ENCODE peak calls at places on chromosomes 13 and 19, in six cellular contexts. H, M, I, O, G and K are unnamed samples.

GRCh38 chr13:113791226-113791625 is 32.2 kb downstream of the TMEM255B start:
- DNase-seq in M (no peak), G (no peak), H (no peak), O (no peak), I (no peak), K (no peak)

GRCh38 chr19:14300281-14300680 is 81.0 kb upstream of the ADGRE5 start:
- DNase-seq in H (no peak), I (no peak), G (no peak), O (no peak), M (peak), K (no peak)

GRCh38 chr19:39679056-39679790 is 23.5 kb downstream of the LGALS16 start:
- DNase-seq in O (no peak), H (no peak), M (no peak), G (no peak), I (no peak), K (no peak)

GRCh38 chr13:110649551-110649950 is 34.2 kb downstream of the NAXD start:
- DNase-seq in M (no peak), I (peak), O (no peak), G (no peak), H (no peak), K (no peak)

GRCh38 chr19:18203863-18204393 is at the start of gene RAB3A:
- DNase-seq in G (peak), M (peak), H (peak), O (peak), I (peak), K (peak)

GRCh38 chr19:44141191-44142013 is at the start of gene ZNF234:
- DNase-seq in O (no peak), M (peak), G (peak), H (peak), I (peak), K (peak)

GRCh38 chr13:27920677-27921420 is 1.0 kb downstream of the PDX1 start:
- DNase-seq in H (no peak), O (no peak), G (no peak), I (no peak), M (peak), K (no peak)

GRCh38 chr13:36858285-36858684 is 39.3 kb downstream of the RFXAP start:
- DNase-seq in H (peak), G (no peak), M (peak), O (no peak), I (no peak), K (peak)

GRCh38 chr13:99083976-99084375 is 106.1 kb upstream of the DOCK9 start:
- DNase-seq in I (no peak), H (no peak), M (no peak), G (no peak), O (no peak), K (no peak)

GRCh38 chr13:27211771-27212364 is 39.5 kb upstream of the RPL21 start:
- DNase-seq in O (no peak), H (no peak), G (peak), I (no peak), M (peak), K (peak)

GRCh38 chr19:42088471-42089190 is 12.7 kb downstream of the ZNF574 start:
- DNase-seq in O (no peak), M (peak), I (no peak), G (no peak), H (peak), K (peak)

GRCh38 chr19:49217382-49217781 is 59.8 kb downstream of the TRPM4 start:
- DNase-seq in O (no peak), M (no peak), G (no peak), H (no peak), I (no peak), K (no peak)

GRCh38 chr19:27772059-27772458 is 1440.9 kb downstream of the UQCRFS1 start:
- DNase-seq in H (no peak), I (no peak), G (no peak), M (no peak), O (no peak), K (no peak)

DNA sequence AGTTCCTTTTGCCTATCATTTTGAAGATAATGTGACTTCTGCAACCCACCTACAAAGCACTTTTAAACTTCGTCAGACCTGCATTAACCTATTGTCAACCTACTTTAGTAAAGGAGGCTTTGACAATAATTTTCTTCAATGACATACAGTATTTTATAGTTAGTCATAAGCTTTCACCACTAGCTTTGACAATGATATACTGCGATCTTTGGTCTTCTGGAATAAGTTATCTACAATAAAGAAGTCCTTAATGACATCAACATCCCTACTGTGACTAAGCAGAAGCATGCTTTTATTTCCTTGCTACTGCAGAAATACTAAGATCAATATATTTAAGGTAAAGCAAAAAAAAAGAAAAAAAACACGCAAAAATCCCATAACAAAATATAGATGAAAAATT is 9.5 kb downstream of the PCDH17 start:
- DNase-seq in O (no peak), I (no peak), H (no peak), M (no peak), G (no peak), K (no peak)
- H3K4me3 ChIP-seq in O (no peak), I (no peak), H (no peak), M (no peak), G (no peak), K (no peak)

GRCh38 chr19:45927565-45928261 is 13.1 kb upstream of the NANOS2 start:
- DNase-seq in M (peak), O (peak), I (peak), G (peak), H (peak), K (peak)
- TF ChIP-seq CTCF in M (no peak), O (no peak), I (no peak), G (peak), H (no peak), K (no peak)

DNA sequence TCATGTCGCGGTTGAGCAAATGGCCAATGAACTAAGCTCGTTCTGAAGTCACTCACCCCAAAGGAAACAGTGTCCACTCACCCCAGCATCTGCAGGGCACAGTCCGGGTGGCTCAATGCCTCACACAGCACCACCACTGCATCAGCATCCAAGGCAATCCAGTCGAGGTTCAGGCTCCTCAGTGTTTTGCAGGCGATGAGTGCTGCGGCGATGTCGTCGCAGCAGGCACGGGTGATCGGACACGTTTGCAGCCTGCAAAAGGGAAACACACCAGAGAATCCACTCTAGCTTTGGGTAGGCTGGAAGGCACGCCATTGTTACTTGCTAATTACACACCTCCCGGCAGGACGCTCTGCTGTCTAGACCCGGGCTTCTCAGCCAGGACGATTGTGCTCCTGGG is 26.5 kb downstream of the NLRP9 start:
- DNase-seq in O (no peak), H (no peak), G (no peak), I (no peak), M (no peak), K (no peak)
- H3K4me3 ChIP-seq in O (no peak), H (no peak), G (no peak), I (no peak), M (no peak), K (no peak)

DNA sequence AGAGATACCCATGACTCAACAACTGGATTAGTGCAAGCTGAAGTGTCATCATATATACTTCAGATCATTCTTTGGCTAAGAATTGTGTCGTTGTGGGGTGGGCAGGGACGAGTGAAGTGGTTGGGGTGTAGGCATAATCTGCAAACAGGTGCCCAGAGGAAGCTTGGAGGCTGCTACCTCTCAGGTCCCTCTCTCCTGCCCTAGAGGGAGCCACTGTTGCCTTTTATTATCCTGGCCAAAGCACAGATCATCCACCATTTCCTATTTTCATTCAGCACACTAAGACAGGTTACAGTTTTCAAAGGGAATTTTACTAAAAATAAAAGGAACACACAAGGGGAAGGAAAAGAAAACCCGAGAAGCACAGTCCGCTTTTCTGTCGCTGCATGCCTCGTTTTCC is 126.6 kb downstream of the HS6ST3 start:
- DNase-seq in O (no peak), G (no peak), M (no peak), H (no peak), I (no peak), K (no peak)
- TF ChIP-seq CTCF in O (no peak), G (no peak), M (no peak), H (no peak), I (no peak), K (no peak)

DNA sequence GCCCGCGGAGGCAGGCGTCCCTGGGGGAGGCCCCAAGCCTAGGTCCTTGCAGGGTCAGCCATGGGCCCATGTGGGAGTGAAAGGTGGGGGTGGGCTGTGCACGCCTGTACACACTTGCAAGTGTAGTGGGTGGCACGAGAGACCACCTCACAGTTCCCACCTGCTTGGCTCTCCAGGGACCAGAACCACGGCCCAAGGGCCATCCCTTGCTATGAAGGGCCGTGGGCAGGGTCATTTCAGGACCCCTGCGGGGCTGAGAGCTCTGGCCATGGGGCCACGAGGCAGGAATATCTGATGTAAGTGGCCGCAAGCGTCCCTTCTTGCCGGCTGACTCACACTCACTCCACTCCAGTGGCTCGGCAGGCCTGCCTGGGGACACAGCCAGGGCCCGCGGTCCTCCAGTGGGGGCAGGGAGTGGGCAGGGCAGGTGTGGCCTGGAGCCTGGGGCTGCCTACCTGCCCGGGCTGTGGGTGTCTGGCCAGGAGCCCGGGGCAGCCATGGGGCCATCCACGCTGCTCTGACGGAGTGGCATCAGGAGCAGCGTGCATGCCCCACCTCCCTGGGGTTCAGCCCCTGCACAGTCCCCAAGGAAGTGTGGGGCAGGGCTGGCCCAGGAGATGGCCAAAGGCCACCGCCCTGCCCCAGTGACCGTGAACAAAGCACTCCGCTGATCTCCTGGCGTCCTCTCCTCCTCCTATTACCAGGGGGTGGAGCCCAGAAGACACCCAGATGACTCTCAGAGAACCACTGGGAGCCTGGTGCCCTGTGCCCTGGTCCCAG is 8.6 kb upstream of the MKNK2 start:
- DNase-seq in I (no peak), H (no peak), G (peak), O (no peak), M (peak), K (peak)
- H3K4me3 ChIP-seq in I (peak), H (no peak), G (no peak), O (no peak), M (no peak), K (no peak)

DNA sequence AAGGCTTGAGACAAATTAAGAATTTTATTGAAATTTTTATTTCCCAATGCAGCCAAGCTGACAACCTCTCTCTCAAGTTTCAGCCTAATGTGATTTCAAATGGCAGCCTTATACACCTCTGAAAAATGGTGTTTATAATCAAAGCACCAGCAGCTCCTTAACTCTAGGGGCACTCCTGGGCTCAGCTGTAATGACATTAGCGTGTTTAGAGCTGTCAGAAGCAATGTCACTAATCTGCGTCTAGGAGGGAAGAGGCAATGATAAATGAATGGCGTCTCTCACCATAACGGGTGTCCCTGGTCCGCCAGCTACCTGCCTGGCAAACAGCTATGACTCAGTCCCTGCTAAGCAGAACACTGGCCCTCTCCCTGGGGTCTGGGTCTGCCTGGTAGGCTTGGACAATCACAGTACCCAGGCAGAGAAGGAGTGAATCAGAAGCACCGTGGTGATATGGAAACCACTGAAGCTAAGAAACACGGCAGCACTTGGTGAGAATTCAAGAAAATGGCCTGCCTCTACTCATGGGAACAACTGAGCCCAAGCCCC is 131.8 kb upstream of the VSTM2B start:
- DNase-seq in H (no peak), I (no peak), O (no peak), G (no peak), M (no peak), K (no peak)
- TF ChIP-seq CTCF in H (no peak), I (no peak), O (no peak), G (no peak), M (no peak), K (no peak)

GRCh38 chr19:46412983-46413261 is 442 bp downstream of the CCDC8 start:
- DNase-seq in I (no peak), O (no peak), M (no peak), H (no peak), G (no peak), K (no peak)

GRCh38 chr19:46410205-46411087 is 2.9 kb downstream of the CCDC8 start:
- DNase-seq in O (no peak), H (no peak), M (no peak), I (no peak), G (peak), K (no peak)

GRCh38 chr19:46412034-46412982 is 1.1 kb downstream of the CCDC8 start:
- DNase-seq in I (no peak), O (no peak), H (no peak), G (peak), M (no peak), K (no peak)

GRCh38 chr19:46413262-46414031 is at the start of gene CCDC8:
- DNase-seq in O (no peak), H (peak), M (peak), G (peak), I (no peak), K (peak)

DNA sequence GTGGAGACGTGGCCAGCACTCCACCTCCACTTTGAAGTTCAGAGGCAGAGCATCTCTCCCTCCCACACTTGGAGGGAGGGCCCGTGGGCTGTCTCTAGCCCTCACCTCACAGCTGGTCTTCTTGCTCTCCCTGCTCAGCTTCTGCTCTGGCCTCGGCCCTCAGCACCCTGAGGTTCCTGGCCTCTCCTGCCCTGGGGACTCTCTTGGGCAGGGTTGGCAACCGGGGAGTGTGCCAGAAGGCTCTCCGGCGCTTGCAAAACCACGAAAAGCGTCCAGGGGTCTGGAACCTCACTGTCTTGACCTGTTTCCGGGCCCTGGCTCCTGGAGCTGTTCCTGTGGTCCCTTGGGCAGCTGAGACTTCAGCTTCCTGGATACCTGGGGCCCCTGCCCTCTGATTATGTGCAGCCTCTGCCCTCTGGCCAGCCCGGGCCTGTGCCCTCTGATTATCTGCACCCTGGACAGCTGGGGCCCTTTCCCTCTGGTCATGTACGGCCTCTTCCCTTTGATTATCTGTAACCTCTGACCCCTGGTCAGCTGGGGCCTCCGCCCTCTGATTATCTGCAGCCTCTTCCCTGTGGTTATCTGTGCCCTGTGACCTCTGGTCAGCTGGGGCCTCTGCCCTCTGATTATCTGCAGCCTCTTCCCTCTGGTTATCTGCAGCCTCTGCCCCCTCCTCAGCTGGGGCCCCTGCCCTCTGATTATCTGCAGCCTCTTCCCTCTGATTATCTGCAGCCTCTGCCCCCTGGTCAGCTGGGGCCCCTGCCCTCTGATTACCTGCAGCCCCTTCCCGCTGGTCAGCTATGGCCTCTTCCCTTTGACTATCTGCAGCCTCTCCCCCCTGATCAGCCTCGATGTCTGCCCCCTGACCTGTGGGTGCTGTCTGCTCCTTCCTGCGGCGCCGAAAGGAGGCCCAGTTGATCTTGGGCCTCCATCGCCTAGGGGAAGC is 2.0 kb downstream of the CCDC8 start:
- DNase-seq in M (no peak), O (no peak), I (no peak), G (peak), H (no peak), K (no peak)
- H3K4me3 ChIP-seq in M (peak), O (no peak), I (peak), G (peak), H (peak), K (peak)

GRCh38 chr13:97659602-97660001 is 225.6 kb downstream of the RAP2A start:
- DNase-seq in I (no peak), O (no peak), G (no peak), M (no peak), H (no peak), K (peak)
- TF ChIP-seq CTCF in I (no peak), O (no peak), G (peak), M (no peak), H (peak), K (peak)

GRCh38 chr13:32988588-32989256 is 27.5 kb upstream of the KL start:
- DNase-seq in O (no peak), G (no peak), M (no peak), H (no peak), I (no peak), K (no peak)
- H3K4me3 ChIP-seq in O (no peak), G (peak), M (no peak), H (no peak), I (peak), K (no peak)